ENCODE peak calls at places on chromosome 12, in six cellular contexts. C is H9; B is suprapubic skin; N is CD4-positive, alpha-beta memory T cell; F is lower lobe of right lung; Z is CD8-positive, alpha-beta memory T cell. Y is an unnamed sample.

GRCh38 chr12:46304080-46304479 is 35.2 kb upstream of the SLC38A1 start:
- DNase-seq in C (no peak), B (no peak), N (no peak), F (no peak), Z (no peak), Y (no peak)

GRCh38 chr12:29750131-29750927 is 33.4 kb downstream of the TMTC1 start:
- DNase-seq in C (no peak), B (no peak), N (no peak), F (no peak), Z (no peak), Y (no peak)

GRCh38 chr12:123264642-123265041 is 7.0 kb downstream of the CDK2AP1 start:
- DNase-seq in C (peak; percentile 79), B (no peak), N (no peak), F (no peak), Z (no peak), Y (no peak)

GRCh38 chr12:111431772-111432171 is 26.0 kb downstream of the SH2B3 start:
- DNase-seq in C (no peak), B (no peak), N (no peak), F (no peak), Z (no peak), Y (no peak)

GRCh38 chr12:121033625-121034349 is 5.3 kb downstream of the OASL start:
- DNase-seq in C (no peak), B (no peak), N (peak; percentile 88), F (peak; percentile 43), Z (peak; percentile 78), Y (peak; percentile 41)

GRCh38 chr12:31260840-31261239 is 65.1 kb downstream of the SINHCAF start:
- DNase-seq in C (no peak), B (no peak), N (no peak), F (no peak), Z (no peak), Y (no peak)

GRCh38 chr12:85672436-85672835 is 163.8 kb downstream of the RASSF9 start:
- DNase-seq in C (no peak), B (no peak), N (no peak), F (no peak), Z (no peak), Y (no peak)

GRCh38 chr12:26628234-26628633 is 204.8 kb downstream of the ITPR2 start:
- DNase-seq in C (no peak), B (no peak), N (no peak), F (no peak), Z (no peak), Y (no peak)

GRCh38 chr12:117459229-117459628 is 97.8 kb upstream of the NOS1 start:
- DNase-seq in C (no peak), B (no peak), N (no peak), F (no peak), Z (no peak), Y (no peak)

GRCh38 chr12:107223816-107224215 is 130.5 kb upstream of the CRY1 start:
- DNase-seq in C (no peak), B (no peak), N (no peak), F (no peak), Z (no peak), Y (no peak)

GRCh38 chr12:126390969-126391566 is 1325.8 kb downstream of the AACS start:
- DNase-seq in C (no peak), B (no peak), N (no peak), F (no peak), Z (no peak), Y (no peak)

GRCh38 chr12:109458086-109458485 is 19.0 kb downstream of the KCTD10 start:
- DNase-seq in C (no peak), B (no peak), N (no peak), F (no peak), Z (no peak), Y (no peak)

GRCh38 chr12:87689196-87689595 is 340.0 kb downstream of the C12orf50 start:
- DNase-seq in C (no peak), B (no peak), N (no peak), F (no peak), Z (no peak), Y (no peak)

GRCh38 chr12:130345292-130345691 is 7.6 kb downstream of the PIWIL1 start:
- DNase-seq in C (no peak), B (no peak), N (no peak), F (no peak), Z (no peak), Y (no peak)

GRCh38 chr12:53045646-53046045 is 4.2 kb upstream of the TNS2 start:
- DNase-seq in C (no peak), B (no peak), N (no peak), F (no peak), Z (no peak), Y (no peak)

GRCh38 chr12:14879222-14879933 is 6.3 kb downstream of the MGP start:
- DNase-seq in C (no peak), B (no peak), N (no peak), F (no peak), Z (no peak), Y (no peak)

GRCh38 chr12:75177997-75178396 is 31.6 kb downstream of the KCNC2 start:
- DNase-seq in C (no peak), B (no peak), N (no peak), F (no peak), Z (no peak), Y (no peak)

GRCh38 chr12:578743-579449 is 84.3 kb downstream of the NINJ2 start:
- DNase-seq in C (no peak), B (peak; percentile 49), N (no peak), F (no peak), Z (no peak), Y (no peak)

GRCh38 chr12:62646566-62646965 is 179.9 kb downstream of the MON2 start:
- DNase-seq in C (no peak), B (no peak), N (no peak), F (no peak), Z (no peak), Y (no peak)

GRCh38 chr12:32332446-32332845 is 66.9 kb upstream of the FGD4 start:
- DNase-seq in C (no peak), B (no peak), N (no peak), F (no peak), Z (no peak), Y (no peak)

GRCh38 chr12:56867216-56867615 is 67.0 kb downstream of the SDR9C7 start:
- DNase-seq in C (no peak), B (no peak), N (no peak), F (no peak), Z (no peak), Y (no peak)

GRCh38 chr12:56866493-56866892 is 67.7 kb downstream of the SDR9C7 start:
- DNase-seq in C (no peak), B (no peak), N (no peak), F (no peak), Z (no peak), Y (no peak)

GRCh38 chr12:56864318-56864717 is 69.9 kb downstream of the SDR9C7 start:
- DNase-seq in C (no peak), B (no peak), N (no peak), F (no peak), Z (no peak), Y (no peak)

GRCh38 chr12:56862264-56862663 is 71.9 kb downstream of the SDR9C7 start:
- DNase-seq in C (no peak), B (no peak), N (no peak), F (no peak), Z (no peak), Y (no peak)

GRCh38 chr12:56863789-56864188 is 70.4 kb downstream of the SDR9C7 start:
- DNase-seq in C (no peak), B (no peak), N (no peak), F (no peak), Z (no peak), Y (no peak)
- H3K9me3 ChIP-seq in C (peaks cover 49% of the 10 kb centered on the region), B (peaks cover 26% of the 10 kb centered on the region), N (peaks cover 31% of the 10 kb centered on the region), F (peaks cover 28% of the 10 kb centered on the region), Z (peaks cover 22% of the 10 kb centered on the region), Y (no peaks in the 10 kb centered on the region)

DNA sequence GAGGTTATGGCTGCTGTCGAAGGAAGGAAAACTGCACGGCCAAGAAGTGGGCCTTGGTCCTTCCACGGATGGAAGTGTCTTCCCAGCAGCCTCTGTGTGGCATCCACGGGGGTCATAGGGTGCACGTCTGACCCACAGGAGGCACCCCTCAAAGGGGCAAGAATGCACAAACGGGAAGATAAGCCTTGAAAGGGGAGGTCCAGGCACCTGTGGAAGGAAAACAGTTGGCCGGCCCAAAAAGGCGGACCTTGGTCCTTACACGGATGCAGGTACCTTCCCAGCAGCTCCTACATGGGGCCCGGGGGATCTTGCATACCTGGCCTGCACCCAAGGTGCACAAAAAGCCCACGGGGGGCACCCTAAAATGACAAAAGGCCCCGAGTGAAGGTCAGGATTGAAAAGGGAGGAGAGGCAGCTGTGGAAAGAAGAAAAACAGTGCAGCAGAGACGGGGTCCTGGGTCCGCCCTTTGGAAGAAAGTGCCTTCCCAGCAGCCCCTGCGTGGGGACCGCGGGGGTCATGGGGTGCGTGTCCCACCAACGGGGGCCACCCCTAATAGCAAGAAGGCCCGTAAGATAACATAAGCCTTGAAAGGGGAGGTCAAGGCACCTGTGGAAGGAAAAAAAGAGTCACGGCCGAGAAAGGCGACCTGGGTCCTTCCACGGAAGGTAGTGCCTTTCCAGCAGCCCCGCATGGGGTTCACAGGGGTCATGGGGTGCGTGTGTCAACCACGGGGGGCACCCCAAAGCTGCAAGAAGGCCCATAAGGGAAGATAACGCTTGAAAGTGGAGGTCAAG is 276.1 kb downstream of the ALG10 start:
- DNase-seq in C (no peak), B (peak; percentile 46), N (no peak), F (peak; percentile 30), Z (no peak), Y (no peak)
- H3K9me3 ChIP-seq in C (peaks cover 46% of the 10 kb centered on the region), B (peaks cover 15% of the 10 kb centered on the region), N (peaks cover 6% of the 10 kb centered on the region), F (peaks cover 11% of the 10 kb centered on the region), Z (no peaks in the 10 kb centered on the region), Y (no peaks in the 10 kb centered on the region)

DNA sequence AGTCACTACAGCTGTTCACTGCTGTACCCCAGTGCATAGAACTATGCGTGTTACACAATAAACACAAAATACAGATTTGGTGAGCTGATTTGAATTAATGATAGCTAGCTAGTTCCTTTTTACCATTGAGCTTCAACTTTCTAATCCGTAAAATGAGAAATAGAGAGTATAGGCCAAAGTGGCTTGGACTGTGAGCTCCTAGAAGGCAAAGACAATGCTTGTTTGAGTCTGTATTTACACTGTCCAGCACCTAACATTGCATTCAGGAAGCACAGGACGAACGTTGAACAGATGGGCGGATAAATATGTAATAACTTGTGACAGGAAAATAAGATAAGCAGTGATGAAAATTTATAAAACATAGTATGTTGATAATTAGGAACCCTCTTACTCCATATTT is 31.5 kb downstream of the SLC17A8 start:
- DNase-seq in C (no peak), B (no peak), N (no peak), F (no peak), Z (no peak), Y (no peak)
- H3K9me3 ChIP-seq in C (no peaks in the 10 kb centered on the region), B (no peaks in the 10 kb centered on the region), N (no peaks in the 10 kb centered on the region), F (no peaks in the 10 kb centered on the region), Z (no peaks in the 10 kb centered on the region), Y (no peaks in the 10 kb centered on the region)

DNA sequence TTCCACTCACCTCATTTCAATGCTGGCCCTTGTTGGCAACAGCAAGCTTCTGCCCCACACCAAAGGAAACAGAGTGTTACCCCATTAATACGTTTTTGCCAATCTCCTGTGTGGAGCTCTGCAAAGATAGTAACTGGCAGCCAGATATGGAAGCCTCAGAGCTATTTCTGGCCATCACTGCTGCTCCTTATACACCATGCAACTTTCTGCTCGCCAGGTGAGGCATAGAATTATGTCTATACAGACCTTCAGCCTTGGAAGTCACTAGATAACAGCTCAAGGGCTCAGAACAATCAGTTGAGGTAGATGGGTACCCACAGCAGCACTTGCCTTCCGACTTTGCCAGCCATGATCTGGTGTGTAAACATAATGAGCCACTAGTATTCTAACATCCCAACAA is 214.8 kb upstream of the ALG10B start:
- DNase-seq in C (no peak), B (no peak), N (no peak), F (no peak), Z (no peak), Y (no peak)
- H3K9me3 ChIP-seq in C (peaks cover 53% of the 10 kb centered on the region), B (peaks cover 6% of the 10 kb centered on the region), N (no peaks in the 10 kb centered on the region), F (no peaks in the 10 kb centered on the region), Z (no peaks in the 10 kb centered on the region), Y (no peaks in the 10 kb centered on the region)

GRCh38 chr12:132921685-132922084 is 34.3 kb upstream of the CHFR start:
- DNase-seq in C (no peak), B (no peak), N (no peak), F (no peak), Z (no peak), Y (no peak)
- H3K9me3 ChIP-seq in C (peaks cover 79% of the 10 kb centered on the region), B (peaks cover 87% of the 10 kb centered on the region), N (peaks cover 67% of the 10 kb centered on the region), F (peaks cover 100% of the 10 kb centered on the region), Z (peaks cover 71% of the 10 kb centered on the region), Y (peaks cover 45% of the 10 kb centered on the region)

Y was measured in T-helper 17 cell.